ENCODE peak calls at places on chromosomes 16 and 17, in six cellular contexts. C is prostate gland, Q is stomach, Y is H54, K is IMR-90, P is ovary. G is an unnamed sample.

GRCh38 chr17:36614081-36614480 is 12.7 kb downstream of the MRM1 start:
- DNase-seq in Q (no peak), Y (no peak), P (no peak), C (no peak), K (no peak), G (no peak)

GRCh38 chr16:2467301-2468141 is 3.6 kb upstream of the NTN3 start:
- DNase-seq in P (peak), Y (peak), Q (peak), K (peak), C (peak), G (peak)

GRCh38 chr16:23398987-23399805 is 53.8 kb downstream of the COG7 start:
- DNase-seq in C (peak), Q (no peak), K (no peak), P (no peak), Y (no peak), G (no peak)

GRCh38 chr17:75352079-75352569 is 53.4 kb downstream of the GRB2 start:
- DNase-seq in Q (peak), Y (no peak), K (no peak), C (peak), P (no peak), G (no peak)

GRCh38 chr17:2195729-2196128 is 107.9 kb downstream of the SMG6 start:
- DNase-seq in C (no peak), Q (no peak), K (no peak), Y (no peak), P (no peak), G (no peak)

GRCh38 chr17:49204521-49204920 is 5.9 kb downstream of the GNGT2 start:
- DNase-seq in P (no peak), C (no peak), Q (no peak), K (peak), Y (no peak), G (no peak)

GRCh38 chr16:11632455-11632921 is 35.8 kb upstream of the SNN start:
- DNase-seq in C (no peak), Q (no peak), Y (no peak), K (peak), P (peak), G (no peak)

GRCh38 chr17:65627892-65628622 is 66.6 kb upstream of the AXIN2 start:
- DNase-seq in P (peak), C (peak), Q (peak), K (peak), Y (peak), G (no peak)

GRCh38 chr16:57616871-57617270 is 11.6 kb upstream of the ADGRG1 start:
- DNase-seq in K (no peak), C (no peak), P (no peak), Y (no peak), Q (peak), G (no peak)

DNA sequence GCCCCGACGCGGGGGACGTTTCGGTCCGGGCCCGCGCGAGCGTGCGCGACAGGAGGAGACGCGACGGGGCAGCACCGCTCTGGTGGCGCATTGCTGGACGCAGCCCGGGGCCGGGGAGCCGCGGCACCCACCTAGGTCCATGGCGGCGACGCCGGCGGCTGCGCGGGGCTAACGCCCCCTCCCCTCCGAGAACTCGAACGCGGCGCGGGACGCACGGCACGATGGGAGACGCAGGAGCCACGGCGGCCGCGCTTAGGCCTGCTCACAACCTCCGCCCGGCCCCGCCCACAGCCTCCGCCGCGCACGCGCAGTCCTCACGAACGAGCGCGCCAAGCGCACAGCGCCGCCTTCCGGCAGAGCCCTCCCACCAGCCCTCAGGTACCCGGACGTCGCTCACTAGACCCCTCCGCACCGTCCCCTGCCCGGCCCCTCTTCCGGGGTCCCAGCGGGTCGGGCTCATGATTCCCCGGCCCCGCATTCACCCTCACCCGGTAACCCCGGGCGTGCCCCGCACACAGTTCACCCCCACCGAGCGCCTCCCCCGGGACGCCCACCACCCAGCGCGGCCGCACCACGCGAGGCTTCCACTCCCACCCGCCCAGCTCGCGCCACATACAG is at the start of gene GEMIN4:
- DNase-seq in P (peak), Y (peak), C (peak), K (peak), Q (peak), G (peak)
- TF ChIP-seq POLR2A in P (peak), Y (peak), C (peak), K (peak), Q (no peak), G (peak)

GRCh38 chr17:7923290-7923628 is 6.4 kb downstream of the KCNAB3 start:
- DNase-seq in Q (no peak), K (no peak), C (no peak), Y (no peak), P (no peak), G (no peak)

GRCh38 chr17:7916799-7917198 is 710 bp upstream of the RNF227 start:
- DNase-seq in K (peak), Q (no peak), P (no peak), C (no peak), Y (no peak), G (peak)

GRCh38 chr17:7927596-7927995 is 2.1 kb downstream of the KCNAB3 start:
- DNase-seq in K (no peak), C (no peak), Y (peak), Q (no peak), P (no peak), G (no peak)

GRCh38 chr17:7922499-7923289 is 6.6 kb upstream of the RNF227 start:
- DNase-seq in P (peak), Y (no peak), Q (peak), K (peak), C (peak), G (peak)
- TF ChIP-seq POLR2A in P (peak), Y (no peak), Q (peak), K (no peak), C (peak), G (peak)

DNA sequence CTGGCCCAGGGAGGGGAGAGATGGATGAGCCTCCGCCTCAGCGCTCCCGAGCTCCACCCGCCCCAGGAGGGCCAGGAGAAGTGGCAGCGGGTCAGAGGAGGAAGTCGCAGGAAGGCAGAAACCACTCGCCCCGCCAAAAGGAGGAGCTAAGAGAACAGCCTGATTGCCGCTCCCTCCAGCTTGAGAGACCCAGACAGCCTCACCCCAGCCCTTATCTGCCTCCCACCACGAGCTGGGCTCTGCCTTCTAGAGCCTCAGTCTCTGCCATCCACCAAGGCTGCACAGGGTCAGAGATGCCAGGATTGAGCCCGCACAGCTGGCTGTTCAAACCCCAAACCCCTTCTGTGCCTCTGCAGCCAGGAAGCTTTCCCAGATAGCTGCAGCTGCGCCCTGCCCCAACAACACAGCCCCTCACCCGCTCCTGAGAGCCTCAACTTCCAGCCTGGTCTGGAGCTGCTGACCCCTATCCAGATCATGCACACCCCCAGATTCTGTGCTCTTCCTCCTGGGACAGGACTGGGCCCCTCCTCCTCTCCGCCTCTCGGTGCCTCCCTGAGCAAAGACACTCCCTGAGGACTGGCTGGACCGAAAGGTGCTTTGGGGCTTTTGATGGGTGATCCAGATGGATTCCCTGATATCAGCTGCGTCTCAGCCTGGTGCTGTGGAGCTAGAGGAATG is 1.0 kb upstream of the ATP2A3 start:
- DNase-seq in P (no peak), Y (peak), C (peak), K (no peak), Q (peak), G (peak)
- TF ChIP-seq POLR2A in P (no peak), Y (peak), C (peak), K (no peak), Q (no peak), G (peak)

GRCh38 chr17:69348441-69348840 is 21.5 kb upstream of the ABCA5 start:
- DNase-seq in C (no peak), K (no peak), P (no peak), Y (no peak), Q (no peak), G (no peak)

GRCh38 chr17:69344939-69345338 is 18.0 kb upstream of the ABCA5 start:
- DNase-seq in Q (no peak), P (no peak), Y (no peak), C (no peak), K (no peak), G (no peak)

GRCh38 chr17:69356625-69357024 is 29.7 kb upstream of the ABCA5 start:
- DNase-seq in C (no peak), Y (no peak), P (no peak), K (no peak), Q (no peak), G (no peak)

DNA sequence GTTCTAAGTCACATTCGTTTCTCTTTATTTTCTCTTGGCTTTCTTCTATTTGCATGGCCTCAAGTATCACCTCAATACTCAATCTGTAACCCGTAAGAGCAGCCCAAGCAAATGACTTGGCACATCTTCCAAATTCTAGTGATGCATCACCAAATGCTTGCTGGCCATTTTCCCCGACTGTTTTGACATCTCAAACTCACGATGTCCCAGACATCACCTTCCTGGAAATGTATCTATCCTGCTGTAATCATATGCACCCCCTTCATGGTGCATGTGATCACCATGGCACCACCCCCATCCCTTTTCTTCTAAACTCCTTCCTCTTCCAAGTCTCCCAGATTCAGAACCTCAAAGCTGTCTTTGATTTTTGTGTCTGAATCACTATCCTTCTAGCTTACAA is 24.0 kb upstream of the ABCA5 start:
- DNase-seq in C (no peak), K (no peak), Q (no peak), Y (no peak), P (no peak), G (no peak)
- TF ChIP-seq POLR2A in C (no peak), K (no peak), Q (no peak), Y (no peak), P (no peak), G (no peak)

DNA sequence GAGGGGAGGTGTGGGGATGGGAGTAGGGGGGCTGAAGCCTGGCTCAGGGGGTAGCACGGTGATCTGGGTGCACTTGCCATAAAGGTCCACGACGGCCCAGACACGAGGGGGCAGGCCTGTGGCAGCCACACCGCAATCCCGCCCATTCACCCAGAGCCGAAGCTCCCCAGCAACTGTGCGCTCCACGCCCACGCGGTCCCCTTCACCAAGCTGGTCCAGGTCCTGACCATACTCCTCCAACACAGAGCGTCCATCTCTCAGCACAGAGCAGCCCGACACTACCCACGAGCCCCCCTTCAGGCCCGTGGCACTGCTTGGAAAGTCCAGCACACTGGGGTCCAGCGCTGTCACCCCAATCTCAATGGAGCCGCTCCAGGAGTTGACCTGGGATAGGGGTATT is 1.6 kb downstream of the NEURL4 start:
- DNase-seq in K (no peak), Q (no peak), Y (no peak), C (no peak), P (no peak), G (no peak)
- TF ChIP-seq POLR2A in K (no peak), Q (no peak), Y (no peak), C (no peak), P (no peak), G (no peak)

GRCh38 chr16:78211951-78212350 is 112.5 kb downstream of the WWOX start:
- DNase-seq in Q (peak), K (no peak), C (peak), Y (no peak), P (no peak), G (no peak)

GRCh38 chr16:78205506-78205905 is 106.1 kb downstream of the WWOX start:
- DNase-seq in K (no peak), C (no peak), Y (no peak), P (no peak), Q (no peak), G (no peak)

GRCh38 chr16:78210305-78210704 is 110.9 kb downstream of the WWOX start:
- DNase-seq in Q (no peak), P (no peak), K (peak), C (no peak), Y (peak), G (no peak)

GRCh38 chr16:78211200-78211599 is 111.7 kb downstream of the WWOX start:
- DNase-seq in C (no peak), K (no peak), Y (no peak), Q (no peak), P (no peak), G (no peak)

GRCh38 chr16:78206623-78207223 is 107.3 kb downstream of the WWOX start:
- DNase-seq in K (no peak), P (no peak), Y (no peak), C (no peak), Q (no peak), G (no peak)
- TF ChIP-seq POLR2A in K (no peak), P (no peak), Y (no peak), C (no peak), Q (no peak), G (no peak)

GRCh38 chr17:32495347-32496253 is 8.8 kb downstream of the CDK5R1 start:
- DNase-seq in Q (no peak), K (peak), Y (no peak), C (no peak), P (peak), G (no peak)

GRCh38 chr17:32494621-32495346 is 8.0 kb downstream of the CDK5R1 start:
- DNase-seq in K (no peak), C (no peak), Q (no peak), Y (peak), P (no peak), G (no peak)

GRCh38 chr17:32498362-32498761 is 11.6 kb downstream of the CDK5R1 start:
- DNase-seq in C (no peak), K (no peak), P (no peak), Y (no peak), Q (no peak), G (no peak)

GRCh38 chr17:32497431-32498205 is 10.8 kb downstream of the CDK5R1 start:
- DNase-seq in P (no peak), Q (no peak), C (no peak), Y (no peak), K (no peak), G (no peak)

DNA sequence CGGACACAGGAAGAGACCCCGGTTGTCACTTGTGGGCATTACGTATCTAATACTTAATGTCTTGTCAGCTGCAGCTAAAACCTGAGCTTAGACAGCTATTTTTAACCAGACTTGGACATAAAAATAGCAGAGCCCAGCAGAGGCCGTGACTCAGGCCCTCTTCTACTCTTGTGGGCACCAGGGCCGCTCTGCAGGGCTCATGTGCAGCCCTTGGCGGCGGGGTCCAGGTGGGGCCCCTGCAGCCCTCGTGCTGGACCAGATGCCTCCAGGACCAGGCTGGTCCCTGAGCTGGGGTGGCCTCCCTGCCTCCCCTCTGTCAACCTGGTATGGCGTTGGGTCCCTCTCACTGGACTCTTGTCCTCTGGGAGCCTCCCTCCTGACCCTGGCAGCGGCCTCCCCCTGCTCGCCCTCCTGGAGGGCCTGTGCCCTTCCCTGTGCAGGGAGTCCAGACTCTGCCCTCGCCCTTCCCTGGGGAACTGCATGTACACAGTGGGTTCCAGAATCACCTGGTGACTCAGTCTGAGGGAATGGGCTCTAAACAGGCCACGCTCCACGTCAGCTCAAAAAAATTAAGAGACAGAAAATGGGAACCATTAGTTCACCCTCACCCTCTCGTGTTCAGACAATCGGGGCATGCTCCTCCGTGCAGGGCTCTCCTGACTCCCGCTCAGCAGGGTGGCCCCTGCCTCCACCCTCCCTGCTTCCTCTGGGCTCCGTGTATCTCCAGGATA is 9.7 kb downstream of the CDK5R1 start:
- DNase-seq in C (no peak), Q (no peak), P (no peak), K (peak), Y (peak), G (no peak)
- TF ChIP-seq POLR2A in C (no peak), Q (no peak), P (no peak), K (no peak), Y (peak), G (no peak)

DNA sequence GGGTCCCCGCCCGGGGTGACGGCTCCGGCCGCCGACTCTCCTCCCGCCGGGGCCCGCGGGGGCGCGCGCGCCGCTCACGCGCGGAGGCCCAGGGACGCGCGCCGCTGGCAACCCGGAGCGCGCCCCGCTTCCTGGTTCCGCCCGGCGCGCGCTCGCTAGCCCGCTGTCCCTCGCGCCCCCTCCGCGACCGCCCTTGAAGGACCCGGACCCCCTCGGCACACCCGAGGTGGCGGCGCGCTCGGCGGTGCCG is at the start of gene STAT5B:
- DNase-seq in C (peak), Q (peak), Y (peak), P (peak), K (peak), G (peak)
- TF ChIP-seq POLR2A in C (peak), Q (no peak), Y (peak), P (peak), K (no peak), G (peak)